ENCODE peak calls at places on chromosomes 6 and 20, in ten cellular contexts. J, P, X, D, T, L, Q, S, K and F are unnamed samples.

GRCh38 chr6:129641344-129641743 is 68.6 kb downstream of the ARHGAP18 start:
- DNase-seq in D (no peak), K (no peak), L (no peak), J (no peak), Q (no peak), X (peak; percentile 80), T (no peak), S (no peak), P (no peak), F (no peak)

GRCh38 chr6:63307581-63308246 is 12.1 kb downstream of the LGSN start:
- DNase-seq in P (no peak), T (peak; percentile 78), D (no peak), Q (no peak), K (no peak), X (peak; percentile 70), S (no peak), J (no peak), L (no peak), F (peak; percentile 12)

GRCh38 chr6:75183099-75183541 is 22.7 kb downstream of the COL12A1 start:
- DNase-seq in L (peak; percentile 86), K (no peak), D (no peak), P (no peak), S (no peak), Q (no peak), J (no peak), T (no peak), X (peak; percentile 95), F (no peak)

GRCh38 chr6:166952567-166953464 is 3.5 kb downstream of the RNASET2 start:
- DNase-seq in Q (no peak), D (no peak), K (no peak), X (no peak), P (no peak), S (peak; percentile 77), L (no peak), T (no peak), J (no peak), F (no peak)

GRCh38 chr6:167139761-167140160 is 16.9 kb downstream of the CCR6 start:
- DNase-seq in Q (no peak), L (no peak), D (no peak), J (no peak), P (no peak), X (no peak), K (no peak), S (no peak), T (no peak), F (no peak)

GRCh38 chr6:136792066-136792944 is at the start of gene MAP3K5:
- DNase-seq in X (peak; percentile 88), L (peak; percentile 83), T (peak; percentile 96), Q (no peak), D (peak; percentile 89), P (peak; percentile 93), K (peak; percentile 96), J (no peak), S (peak; percentile 96), F (peak; percentile 90)

GRCh38 chr6:11785953-11786579 is 7.5 kb upstream of the ADTRP start:
- DNase-seq in T (peak; percentile 96), X (no peak), D (peak; percentile 52), K (no peak), L (no peak), Q (no peak), S (no peak), J (no peak), P (no peak), F (no peak)

GRCh38 chr6:76174722-76175121 is 102.3 kb upstream of the IMPG1 start:
- DNase-seq in K (no peak), D (no peak), L (no peak), J (no peak), S (no peak), P (no peak), X (no peak), T (no peak), Q (no peak), F (no peak)

GRCh38 chr6:134911532-134911931 is 38.4 kb downstream of the ALDH8A1 start:
- DNase-seq in X (peak; percentile 78), S (peak; percentile 25), K (no peak), P (no peak), T (no peak), J (peak; percentile 80), L (no peak), D (no peak), Q (peak; percentile 47), F (peak; percentile 18)

GRCh38 chr20:11766961-11767360 is 150.7 kb upstream of the BTBD3 start:
- DNase-seq in J (no peak), D (no peak), X (no peak), T (no peak), S (no peak), L (no peak), P (no peak), K (no peak), Q (peak; percentile 4), F (no peak)

GRCh38 chr6:42618686-42619085 is 54.9 kb downstream of the UBR2 start:
- DNase-seq in P (no peak), X (peak; percentile 41), D (no peak), J (no peak), S (no peak), T (no peak), L (no peak), Q (no peak), K (no peak), F (no peak)

GRCh38 chr20:24781061-24781980 is 167.7 kb upstream of the CST7 start:
- DNase-seq in S (peak; percentile 57), P (no peak), L (no peak), K (no peak), X (peak; percentile 72), T (peak; percentile 29), J (no peak), D (no peak), Q (no peak), F (peak; percentile 31)

GRCh38 chr6:157155838-157156237 is 167.5 kb downstream of the TMEM242 start:
- DNase-seq in D (no peak), P (no peak), J (no peak), Q (no peak), S (no peak), T (no peak), X (peak; percentile 55), L (no peak), K (no peak), F (no peak)

GRCh38 chr6:157151029-157151428 is 172.3 kb downstream of the TMEM242 start:
- DNase-seq in P (peak; percentile 47), D (no peak), L (no peak), T (no peak), S (no peak), X (peak; percentile 30), K (no peak), Q (no peak), J (peak; percentile 21), F (no peak)

GRCh38 chr6:157150076-157150475 is 173.2 kb downstream of the TMEM242 start:
- DNase-seq in S (no peak), P (no peak), L (no peak), J (no peak), K (no peak), X (peak; percentile 89), D (no peak), Q (peak; percentile 85), T (no peak), F (peak; percentile 74)

GRCh38 chr6:157151989-157152388 is 171.3 kb downstream of the TMEM242 start:
- DNase-seq in P (no peak), S (no peak), X (peak; percentile 81), D (no peak), T (no peak), K (no peak), Q (peak; percentile 84), L (no peak), J (no peak), F (no peak)

GRCh38 chr6:157152544-157152943 is 170.8 kb downstream of the TMEM242 start:
- DNase-seq in T (no peak), Q (no peak), L (no peak), K (no peak), X (no peak), P (no peak), D (no peak), J (no peak), S (no peak), F (no peak)
- H3K4me3 ChIP-seq in T (no peak overlapping the region), Q (no peak overlapping the region), L (no peak overlapping the region), K (no peak overlapping the region), X (no peak overlapping the region), P (no peak overlapping the region), D (no peak overlapping the region), J (no peak overlapping the region), S (no peak overlapping the region), F (no peak overlapping the region)

GRCh38 chr20:50012282-50013263 is 29.8 kb downstream of the SNAI1 start:
- DNase-seq in L (no peak), S (no peak), Q (no peak), X (no peak), J (no peak), K (no peak), P (no peak), D (no peak), T (peak; percentile 52), F (no peak)
- H3K4me3 ChIP-seq in L (no peak overlapping the region), S (no peak overlapping the region), Q (no peak overlapping the region), X (no peak overlapping the region), J (no peak overlapping the region), K (no peak overlapping the region), P (no peak overlapping the region), D (no peak overlapping the region), T (no peak overlapping the region), F (no peak overlapping the region)

GRCh38 chr6:90409700-90410099 is 113.1 kb upstream of the BACH2 start:
- DNase-seq in S (no peak), J (no peak), D (no peak), L (no peak), Q (no peak), T (no peak), X (no peak), K (no peak), P (no peak), F (no peak)
- H3K4me3 ChIP-seq in S (no peak overlapping the region), J (no peak overlapping the region), D (no peak overlapping the region), L (no peak overlapping the region), Q (no peak overlapping the region), T (no peak overlapping the region), X (no peak overlapping the region), K (no peak overlapping the region), P (no peak overlapping the region), F (no peak overlapping the region)

GRCh38 chr6:141151710-141152417 is 980.9 kb upstream of the GJE1 start:
- DNase-seq in X (no peak), P (no peak), S (no peak), T (no peak), K (no peak), Q (no peak), D (no peak), L (no peak), J (no peak), F (no peak)

GRCh38 chr6:141158740-141159139 is 974.0 kb upstream of the GJE1 start:
- DNase-seq in K (no peak), S (no peak), J (no peak), T (no peak), D (no peak), X (no peak), Q (no peak), P (no peak), L (no peak), F (no peak)

GRCh38 chr6:141153563-141153962 is 979.2 kb upstream of the GJE1 start:
- DNase-seq in T (peak; percentile 77), L (no peak), S (no peak), K (no peak), X (no peak), J (no peak), Q (no peak), D (no peak), P (no peak), F (no peak)

DNA sequence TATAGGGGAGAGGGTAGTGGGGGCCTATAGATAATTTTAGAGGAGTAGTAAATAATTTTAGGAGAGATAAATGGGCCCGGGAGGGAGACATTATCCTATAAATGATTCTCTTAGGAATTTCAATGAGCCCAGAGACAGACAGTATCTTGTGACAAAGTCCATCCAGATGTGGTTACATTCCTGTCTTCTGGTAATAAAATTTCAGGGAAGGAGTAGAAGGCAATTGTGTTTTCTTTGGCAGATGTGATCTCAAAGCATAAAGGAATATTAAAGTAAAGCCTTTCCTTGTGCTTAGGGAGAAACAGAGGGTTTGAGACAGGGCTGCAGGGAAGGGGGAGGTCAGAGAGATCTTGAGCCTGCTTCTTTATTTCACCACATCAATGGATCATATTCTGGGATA is 979.8 kb upstream of the GJE1 start:
- DNase-seq in X (no peak), L (no peak), P (no peak), S (no peak), J (no peak), T (no peak), D (no peak), K (no peak), Q (no peak), F (no peak)
- H3K4me3 ChIP-seq in X (no peak overlapping the region), L (no peak overlapping the region), P (no peak overlapping the region), S (no peak overlapping the region), J (no peak overlapping the region), T (no peak overlapping the region), D (no peak overlapping the region), K (no peak overlapping the region), Q (no peak overlapping the region), F (no peak overlapping the region)